ENCODE peak calls at places on chromosomes 11 and 22, in seven cellular contexts. V is upper lobe of left lung, F is SK-N-SH, K is suprapubic skin, Q is stomach, O is A549, H is tibial nerve. D is an unnamed sample.

GRCh38 chr22:43148581-43148980 is 2.8 kb upstream of the TSPO start:
- DNase-seq in H (no peak), Q (no peak), V (peak; percentile 44), F (no peak), K (no peak), O (no peak), D (no peak)

GRCh38 chr11:93537022-93537421 is 6.2 kb downstream of the SMCO4 start:
- DNase-seq in F (no peak), K (no peak), O (no peak), V (no peak), Q (peak; percentile 52), H (no peak), D (no peak)

GRCh38 chr22:49150801-49151221 is 676.9 kb downstream of the BRD1 start:
- DNase-seq in Q (peak; percentile 24), O (no peak), H (no peak), V (no peak), K (peak; percentile 54), F (peak; percentile 81), D (no peak)

GRCh38 chr11:27812341-27812740 is 112.1 kb upstream of the BDNF start:
- DNase-seq in V (no peak), F (no peak), Q (no peak), H (no peak), O (no peak), K (no peak), D (no peak)

GRCh38 chr22:31950226-31950625 is 5.9 kb downstream of the YWHAH start:
- DNase-seq in H (no peak), Q (no peak), V (no peak), O (no peak), F (no peak), K (no peak), D (peak; percentile 12)

GRCh38 chr22:21051836-21052400 is 6.2 kb downstream of the LRRC74B start:
- DNase-seq in Q (no peak), O (no peak), V (no peak), K (no peak), H (no peak), F (no peak), D (no peak)

GRCh38 chr22:48433647-48434046 is 1394.0 kb downstream of the BRD1 start:
- DNase-seq in F (no peak), O (no peak), Q (no peak), V (no peak), K (peak; percentile 36), H (no peak), D (no peak)

GRCh38 chr11:114207096-114207495 is 89.1 kb upstream of the NNMT start:
- DNase-seq in O (no peak), H (no peak), K (no peak), V (no peak), F (no peak), Q (no peak), D (no peak)

GRCh38 chr11:106456651-106457050 is 379.2 kb downstream of the AASDHPPT start:
- DNase-seq in O (no peak), K (no peak), Q (no peak), V (no peak), F (no peak), H (no peak), D (no peak)

GRCh38 chr22:27679722-27680488 is 121.7 kb downstream of the MN1 start:
- DNase-seq in V (no peak), H (no peak), Q (no peak), K (no peak), F (no peak), O (no peak), D (no peak)

GRCh38 chr11:15153231-15153630 is 38.5 kb downstream of the INSC start:
- DNase-seq in Q (no peak), K (no peak), O (no peak), H (no peak), V (no peak), F (no peak), D (no peak)

GRCh38 chr22:40175571-40176105 is 2.1 kb upstream of the TNRC6B start:
- DNase-seq in K (no peak), V (no peak), Q (no peak), F (no peak), H (peak; percentile 9), O (no peak), D (no peak)

GRCh38 chr22:50544746-50545253 is 899 bp upstream of the KLHDC7B start:
- DNase-seq in Q (peak; percentile 66), O (no peak), F (no peak), H (no peak), K (no peak), V (peak; percentile 89), D (no peak)

GRCh38 chr11:30016588-30017363 is at the start of gene KCNA4:
- DNase-seq in F (peak; percentile 66), V (peak; percentile 31), H (no peak), Q (no peak), O (peak; percentile 2), K (no peak), D (no peak)

GRCh38 chr22:30893434-30894370 is 74.9 kb downstream of the MORC2 start:
- DNase-seq in O (no peak), Q (peak; percentile 18), V (no peak), H (no peak), F (no peak), K (no peak), D (no peak)

GRCh38 chr11:68358416-68358815 is 46.0 kb downstream of the LRP5 start:
- DNase-seq in O (no peak), F (no peak), H (no peak), K (no peak), V (no peak), Q (no peak), D (no peak)

GRCh38 chr22:40524392-40525249 is 111.9 kb downstream of the MRTFA start:
- DNase-seq in H (no peak), Q (no peak), K (no peak), O (peak; percentile 42), F (no peak), V (no peak), D (no peak)

GRCh38 chr11:102345923-102346322 is 1.1 kb upstream of the BIRC2 start:
- DNase-seq in H (no peak), V (no peak), F (no peak), K (no peak), Q (no peak), O (peak; percentile 37), D (no peak)
- TF ChIP-seq EP300 in H (no peak), V (no peak), F (peak; percentile 39), K (no peak), Q (no peak), O (no peak), D (no peak)

DNA sequence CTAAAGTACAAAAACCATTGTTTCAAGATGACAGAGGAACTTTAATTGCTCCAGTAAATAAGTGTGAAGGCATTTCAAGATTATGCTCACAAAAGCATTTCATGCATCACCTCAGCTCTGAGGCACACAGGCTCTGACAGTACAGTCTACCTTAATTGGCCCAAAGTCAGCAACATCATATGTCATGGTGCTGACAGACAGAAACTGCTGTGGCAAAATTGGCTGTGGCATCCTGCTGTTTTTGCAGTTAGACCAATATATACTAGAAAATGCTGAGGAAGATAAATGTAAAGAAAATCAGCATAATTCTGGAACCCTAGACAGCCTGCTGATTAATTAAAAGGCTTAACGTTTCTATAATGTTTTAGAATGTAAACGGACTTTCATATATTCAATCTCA is 34.9 kb upstream of the PPP2R1B start:
- DNase-seq in H (no peak), V (no peak), Q (no peak), K (no peak), O (no peak), F (no peak), D (no peak)
- TF ChIP-seq CTCF in H (no peak), V (no peak), Q (no peak), K (no peak), O (no peak), F (no peak), D (no peak)

GRCh38 chr11:35034401-35034800 is 104.6 kb upstream of the CD44 start:
- DNase-seq in H (no peak), Q (no peak), O (no peak), V (no peak), K (no peak), F (no peak), D (no peak)
- H3K4me1 ChIP-seq in H (no peaks in the 10 kb centered on the region), Q (no peaks in the 10 kb centered on the region), O (peaks cover 30% of the 10 kb centered on the region), V (peaks cover 13% of the 10 kb centered on the region), K (peaks cover 66% of the 10 kb centered on the region), F (peaks cover 6% of the 10 kb centered on the region), D (no peaks in the 10 kb centered on the region)

GRCh38 chr11:73142128-73142377 is at the start of gene FCHSD2:
- DNase-seq in Q (no peak), H (no peak), O (no peak), V (no peak), K (no peak), F (no peak), D (no peak)

GRCh38 chr11:73145986-73146575 is 4.0 kb upstream of the FCHSD2 start:
- DNase-seq in O (no peak), H (no peak), V (no peak), F (peak; percentile 31), K (no peak), Q (peak; percentile 63), D (no peak)

GRCh38 chr11:73141031-73141308 is 1.1 kb downstream of the FCHSD2 start:
- DNase-seq in K (peak; percentile 72), F (peak; percentile 54), H (no peak), V (peak; percentile 32), O (peak; percentile 17), Q (no peak), D (no peak)

GRCh38 chr11:73141309-73142127 is 600 bp downstream of the FCHSD2 start:
- DNase-seq in Q (peak; percentile 63), F (peak; percentile 62), V (peak; percentile 65), K (peak; percentile 89), O (peak; percentile 73), H (peak; percentile 36), D (peak; percentile 80)

DNA sequence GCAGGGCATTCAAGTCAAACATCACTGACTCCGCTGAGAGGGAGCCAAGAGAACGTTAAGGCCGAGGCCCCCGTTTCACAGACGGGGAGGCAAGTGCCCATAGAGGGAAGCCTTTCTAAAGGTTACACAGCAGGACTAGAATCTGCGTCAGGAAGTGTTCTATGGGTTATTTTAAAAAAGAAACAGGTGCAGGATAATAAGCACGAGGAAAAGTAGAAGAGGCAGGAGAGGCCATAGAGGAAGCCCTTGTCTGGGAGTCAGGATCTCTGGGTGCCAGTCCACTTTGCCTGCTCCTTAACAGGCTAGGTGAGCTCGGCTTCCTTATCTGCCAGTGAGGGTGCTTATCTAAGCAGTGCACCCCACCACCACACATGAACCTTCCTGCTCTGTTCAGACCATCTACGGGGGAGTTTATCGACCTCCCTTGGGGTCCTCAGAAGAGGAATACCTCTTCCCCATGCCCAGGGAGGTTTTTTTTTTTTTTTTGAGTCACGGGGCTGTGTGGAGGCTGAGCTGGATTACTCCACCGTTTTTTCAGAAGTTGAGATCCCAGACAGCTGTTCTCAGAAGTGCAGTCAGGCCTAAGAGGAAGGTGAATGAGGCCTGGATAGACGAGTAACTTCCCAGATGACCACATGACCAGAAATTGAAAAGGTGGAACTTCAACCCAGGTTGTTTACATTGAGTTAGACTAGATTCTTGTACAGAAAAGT is 1.2 kb upstream of the FCHSD2 start:
- DNase-seq in O (no peak), V (peak; percentile 62), H (no peak), K (no peak), Q (no peak), F (peak; percentile 33), D (peak; percentile 32)
- TF ChIP-seq EP300 in O (no peak), V (no peak), H (no peak), K (no peak), Q (no peak), F (no peak), D (no peak)

GRCh38 chr11:61695917-61696316 is 15.7 kb downstream of the DAGLA start:
- DNase-seq in F (peak; percentile 56), H (peak; percentile 54), Q (peak; percentile 78), O (peak; percentile 74), K (peak; percentile 93), V (peak; percentile 84), D (peak; percentile 81)
- TF ChIP-seq CTCF in F (peak; percentile 28), H (no peak), Q (no peak), O (no peak), K (no peak), V (peak; percentile 27), D (no peak)

D was measured in ovary.